ENCODE peak calls at places on chromosomes 1 and 21, in ten cellular contexts. E is lower lobe of right lung; T is GM19239; B is HAP-1; R is stimulated activated CD4-positive, alpha-beta T cell treated with anti-CD3 and anti-CD28 coated beads, Interleukin-15, amount 100 ng/mL, for 1 hour; S is NCI-H1105; P is SW480; O is effector memory CD8-positive, alpha-beta T cell; X is stomach; G is neural crest cell. I is an unnamed sample.

GRCh38 chr1:117795190-117795589 is 134.2 kb downstream of the GDAP2 start:
- DNase-seq in E (no peak), T (no peak), B (no peak), R (no peak), S (no peak), P (no peak), O (no peak), X (no peak), G (no peak), I (peak; percentile 60)

GRCh38 chr1:41418868-41419583 is 57.8 kb downstream of the FOXO6 start:
- DNase-seq in E (peak; percentile 77), T (no peak), B (no peak), R (no peak), S (peak; percentile 85), P (peak; percentile 94), O (no peak), X (peak; percentile 90), G (no peak), I (peak; percentile 58)

GRCh38 chr1:224168859-224169380 is 14.1 kb upstream of the DEGS1 start:
- DNase-seq in E (no peak), T (peak; percentile 38), B (no peak), R (no peak), S (no peak), P (no peak), O (no peak), X (no peak), G (no peak), I (peak; percentile 54)

GRCh38 chr1:56033321-56034037 is 545.9 kb downstream of the PLPP3 start:
- DNase-seq in E (no peak), T (no peak), B (no peak), R (no peak), S (no peak), P (no peak), O (no peak), X (no peak), G (no peak), I (no peak)

GRCh38 chr1:160806109-160806665 is 10.2 kb downstream of the LY9 start:
- DNase-seq in E (no peak), T (no peak), B (no peak), R (no peak), S (no peak), P (no peak), O (no peak), X (no peak), G (no peak), I (no peak)

GRCh38 chr1:30572192-30572591 is 151.2 kb downstream of the MATN1 start:
- DNase-seq in E (no peak), T (no peak), B (no peak), R (no peak), S (no peak), P (no peak), O (no peak), X (no peak), G (no peak), I (no peak)

GRCh38 chr21:36355868-36356267 is 29.3 kb upstream of the CHAF1B start:
- DNase-seq in E (no peak), T (no peak), B (no peak), R (no peak), S (no peak), P (no peak), O (no peak), X (no peak), G (no peak), I (no peak)

GRCh38 chr1:1462318-1462966 is 9.1 kb upstream of the ATAD3B start:
- DNase-seq in E (peak; percentile 87), T (no peak), B (no peak), R (no peak), S (no peak), P (peak; percentile 41), O (no peak), X (no peak), G (no peak), I (peak; percentile 46)

GRCh38 chr1:181033128-181033798 is 520 bp upstream of the MR1 start:
- DNase-seq in E (peak; percentile 57), T (no peak), B (no peak), R (no peak), S (no peak), P (peak; percentile 32), O (peak; percentile 52), X (no peak), G (no peak), I (peak; percentile 73)

GRCh38 chr1:179550753-179551682 is 24.7 kb downstream of the NPHS2 start:
- DNase-seq in E (no peak), T (no peak), B (no peak), R (no peak), S (no peak), P (peak; percentile 22), O (no peak), X (no peak), G (no peak), I (peak; percentile 6)

GRCh38 chr1:198655464-198656121 is 16.8 kb downstream of the PTPRC start:
- DNase-seq in E (no peak), T (no peak), B (no peak), R (no peak), S (no peak), P (no peak), O (no peak), X (no peak), G (no peak), I (no peak)

GRCh38 chr21:46052703-46053651 is 44.9 kb upstream of the COL6A2 start:
- DNase-seq in E (peak; percentile 42), T (no peak), B (no peak), R (no peak), S (no peak), P (peak; percentile 74), O (peak; percentile 62), X (no peak), G (no peak), I (peak; percentile 87)

GRCh38 chr1:30789388-30790255 is 32.0 kb upstream of the LAPTM5 start:
- DNase-seq in E (peak; percentile 23), T (no peak), B (no peak), R (no peak), S (no peak), P (no peak), O (no peak), X (no peak), G (no peak), I (no peak)

GRCh38 chr1:161988413-161988812 is 35.3 kb downstream of the OLFML2B start:
- DNase-seq in E (no peak), T (no peak), B (no peak), R (no peak), S (no peak), P (no peak), O (no peak), X (no peak), G (no peak), I (no peak)

GRCh38 chr1:21539933-21540332 is 30.7 kb downstream of the ALPL start:
- DNase-seq in E (peak; percentile 58), T (no peak), B (no peak), R (no peak), S (no peak), P (no peak), O (no peak), X (peak; percentile 36), G (peak; percentile 23), I (no peak)

GRCh38 chr1:214552174-214552608 is 789 bp upstream of the PTPN14 start:
- DNase-seq in E (peak; percentile 78), T (no peak), B (peak; percentile 67), R (no peak), S (no peak), P (peak; percentile 74), O (no peak), X (peak; percentile 79), G (peak; percentile 5), I (peak; percentile 78)

GRCh38 chr1:236523704-236524141 is at the start of gene LGALS8:
- DNase-seq in E (peak; percentile 95), T (peak; percentile 68), B (no peak), R (peak; percentile 68), S (peak; percentile 44), P (peak; percentile 89), O (peak; percentile 78), X (peak; percentile 87), G (peak; percentile 63), I (peak; percentile 84)

GRCh38 chr1:47906009-47906432 is 91.2 kb downstream of the TRABD2B start:
- DNase-seq in E (peak; percentile 63), T (no peak), B (no peak), R (no peak), S (peak; percentile 21), P (peak; percentile 88), O (no peak), X (peak; percentile 44), G (no peak), I (peak; percentile 8)

GRCh38 chr1:93605812-93606512 is 75.7 kb downstream of the BCAR3 start:
- DNase-seq in E (no peak), T (no peak), B (no peak), R (no peak), S (no peak), P (peak; percentile 43), O (no peak), X (no peak), G (no peak), I (peak; percentile 94)